ENCODE peak calls at places on chromosomes 3 and 15, in six cellular contexts. Y, L, C, W, V and U are unnamed samples.

GRCh38 chr15:78004919-78005634 is 72.4 kb downstream of the TBC1D2B start:
- DNase-seq in Y (peak), L (no peak), C (no peak), W (no peak), V (peak), U (peak)

GRCh38 chr3:31546152-31546551 is 13.4 kb downstream of the STT3B start:
- DNase-seq in Y (no peak), L (no peak), C (no peak), W (no peak), V (no peak), U (no peak)

GRCh38 chr3:74542441-74542840 is 72.0 kb downstream of the CNTN3 start:
- DNase-seq in Y (no peak), L (no peak), C (no peak), W (no peak), V (no peak), U (no peak)

GRCh38 chr3:158395421-158395820 is 175.6 kb upstream of the MLF1 start:
- DNase-seq in Y (no peak), L (no peak), C (no peak), W (no peak), V (no peak), U (no peak)

GRCh38 chr15:64466408-64467116 is 6.2 kb downstream of the ZNF609 start:
- DNase-seq in Y (no peak), L (no peak), C (no peak), W (no peak), V (no peak), U (no peak)

GRCh38 chr3:145259166-145259565 is 901.8 kb downstream of the PLOD2 start:
- DNase-seq in Y (no peak), L (no peak), C (no peak), W (no peak), V (no peak), U (no peak)

GRCh38 chr3:132535575-132536441 is 61.3 kb upstream of the ACKR4 start:
- DNase-seq in Y (peak), L (peak), C (peak), W (peak), V (no peak), U (peak)

GRCh38 chr3:29649815-29650547 is 369.1 kb downstream of the RBMS3 start:
- DNase-seq in Y (peak), L (no peak), C (no peak), W (no peak), V (no peak), U (peak)

GRCh38 chr15:42042602-42043400 is 22.0 kb upstream of the PLA2G4E start:
- DNase-seq in Y (no peak), L (no peak), C (no peak), W (no peak), V (no peak), U (no peak)

GRCh38 chr15:70034596-70034995 is 63.1 kb downstream of the TLE3 start:
- DNase-seq in Y (no peak), L (no peak), C (no peak), W (no peak), V (peak), U (no peak)

GRCh38 chr3:139173372-139174108 is 128.8 kb upstream of the PRR23C start:
- DNase-seq in Y (no peak), L (no peak), C (no peak), W (no peak), V (no peak), U (peak)

GRCh38 chr3:60086811-60087210 is 1037.0 kb upstream of the CFAP20DC start:
- DNase-seq in Y (no peak), L (no peak), C (no peak), W (peak), V (no peak), U (peak)

GRCh38 chr3:119304201-119304713 is 10.1 kb downstream of the ARHGAP31 start:
- DNase-seq in Y (no peak), L (no peak), C (no peak), W (no peak), V (no peak), U (peak)

GRCh38 chr15:69265347-69265955 is 33.3 kb upstream of the PAQR5 start:
- DNase-seq in Y (no peak), L (no peak), C (no peak), W (no peak), V (no peak), U (peak)

GRCh38 chr3:14304101-14305045 is 98.0 kb upstream of the SLC6A6 start:
- DNase-seq in Y (no peak), L (no peak), C (no peak), W (no peak), V (peak), U (no peak)

GRCh38 chr3:30544811-30545210 is 61.6 kb upstream of the TGFBR2 start:
- DNase-seq in Y (no peak), L (no peak), C (no peak), W (no peak), V (no peak), U (peak)

GRCh38 chr3:179668429-179668828 is 15.6 kb downstream of the USP13 start:
- DNase-seq in Y (no peak), L (no peak), C (no peak), W (no peak), V (no peak), U (no peak)

GRCh38 chr3:40120816-40121215 is 188.7 kb upstream of the EIF1B start:
- DNase-seq in Y (no peak), L (no peak), C (no peak), W (no peak), V (no peak), U (peak)

GRCh38 chr15:82942691-82943090 is 9.8 kb downstream of the HOMER2 start:
- DNase-seq in Y (no peak), L (no peak), C (no peak), W (no peak), V (no peak), U (peak)

GRCh38 chr3:181461381-181461780 is 250.3 kb upstream of the SOX2 start:
- DNase-seq in Y (no peak), L (no peak), C (no peak), W (no peak), V (no peak), U (no peak)

GRCh38 chr3:104437131-104437750 is 929.5 kb upstream of the ALCAM start:
- DNase-seq in Y (no peak), L (no peak), C (no peak), W (no peak), V (no peak), U (peak)

GRCh38 chr3:119292666-119293065 is 1.5 kb upstream of the ARHGAP31 start:
- DNase-seq in Y (no peak), L (no peak), C (no peak), W (no peak), V (no peak), U (no peak)

GRCh38 chr15:74781673-74782595 is at the start of gene CSK:
- DNase-seq in Y (peak), L (peak), C (peak), W (peak), V (peak), U (no peak)

GRCh38 chr3:36700537-36701248 is 63.7 kb downstream of the DCLK3 start:
- DNase-seq in Y (peak), L (no peak), C (peak), W (no peak), V (no peak), U (peak)

GRCh38 chr3:176041812-176042211 is 1155.5 kb downstream of the TBL1XR1 start:
- DNase-seq in Y (no peak), L (no peak), C (no peak), W (no peak), V (no peak), U (no peak)

GRCh38 chr15:76840830-76841460 is 64.2 kb downstream of the SCAPER start:
- DNase-seq in Y (no peak), L (no peak), C (no peak), W (no peak), V (no peak), U (peak)

GRCh38 chr3:136630911-136631310 is 121.3 kb downstream of the STAG1 start:
- DNase-seq in Y (no peak), L (no peak), C (no peak), W (no peak), V (no peak), U (no peak)

GRCh38 chr3:52456169-52456799 is 880 bp downstream of the NISCH start:
- DNase-seq in Y (peak), L (no peak), C (no peak), W (no peak), V (no peak), U (no peak)

GRCh38 chr3:27844052-27844675 is 122.0 kb upstream of the EOMES start:
- DNase-seq in Y (no peak), L (no peak), C (no peak), W (no peak), V (no peak), U (no peak)

GRCh38 chr15:89679221-89679620 is at the start of gene PLIN1:
- DNase-seq in Y (no peak), L (no peak), C (no peak), W (no peak), V (no peak), U (no peak)

GRCh38 chr3:157819415-157819814 is 286.8 kb downstream of the SHOX2 start:
- DNase-seq in Y (no peak), L (no peak), C (no peak), W (no peak), V (no peak), U (no peak)

GRCh38 chr3:62755285-62755684 is 119.9 kb downstream of the CADPS start:
- DNase-seq in Y (no peak), L (no peak), C (no peak), W (no peak), V (no peak), U (peak)